ENCODE peak calls at places on chromosomes 2 and 18, in five cellular contexts. S is transverse colon, D is A673, U is endodermal cell, G is thyroid gland. H is an unnamed sample.

GRCh38 chr18:51890762-51891161 is 449.2 kb upstream of the DCC start:
- DNase-seq in S (peak; percentile 49), D (peak; percentile 30), U (no peak), G (no peak), H (no peak)

GRCh38 chr2:201132518-201132917 is 16.6 kb downstream of the CFLAR start:
- DNase-seq in S (no peak), D (no peak), U (no peak), G (no peak), H (no peak)

GRCh38 chr2:16123421-16123820 is 183.1 kb downstream of the MYCN start:
- DNase-seq in S (no peak), D (no peak), U (peak; percentile 22), G (no peak), H (no peak)

GRCh38 chr2:20930928-20931327 is 108.0 kb upstream of the LDAH start:
- DNase-seq in S (no peak), D (no peak), U (no peak), G (no peak), H (no peak)

GRCh38 chr2:8803658-8804379 is 33.6 kb downstream of the KIDINS220 start:
- DNase-seq in S (peak; percentile 55), D (peak; percentile 52), U (no peak), G (no peak), H (no peak)

GRCh38 chr2:54666131-54666637 is 57.3 kb upstream of the EML6 start:
- DNase-seq in S (no peak), D (peak; percentile 86), U (no peak), G (peak; percentile 75), H (no peak)

GRCh38 chr2:169712791-169713227 is 18.5 kb downstream of the PHOSPHO2 start:
- DNase-seq in S (peak; percentile 87), D (no peak), U (no peak), G (no peak), H (no peak)

GRCh38 chr18:29979884-29980283 is 1062.7 kb downstream of the DSC3 start:
- DNase-seq in S (no peak), D (no peak), U (no peak), G (no peak), H (no peak)

GRCh38 chr2:134173338-134174016 is 80.4 kb upstream of the MGAT5 start:
- DNase-seq in S (peak; percentile 77), D (no peak), U (no peak), G (peak; percentile 65), H (peak; percentile 59)

GRCh38 chr2:29611261-29611660 is 310.1 kb downstream of the ALK start:
- DNase-seq in S (no peak), D (no peak), U (no peak), G (no peak), H (no peak)

GRCh38 chr2:47088371-47089082 is 66.6 kb downstream of the STPG4 start:
- DNase-seq in S (no peak), D (no peak), U (peak; percentile 78), G (no peak), H (no peak)

GRCh38 chr2:220786216-220786615 is 785.9 kb downstream of the EPHA4 start:
- DNase-seq in S (no peak), D (no peak), U (no peak), G (no peak), H (no peak)

GRCh38 chr2:71614976-71615768 is 161.8 kb downstream of the DYSF start:
- DNase-seq in S (peak; percentile 37), D (no peak), U (peak; percentile 36), G (peak; percentile 42), H (no peak)

GRCh38 chr2:121596221-121597080 is 52.8 kb downstream of the CLASP1 start:
- DNase-seq in S (peak; percentile 11), D (peak; percentile 75), U (peak; percentile 70), G (peak; percentile 22), H (peak; percentile 50)

GRCh38 chr2:176554107-176555048 is 285.1 kb downstream of the MTX2 start:
- DNase-seq in S (peak; percentile 25), D (peak; percentile 86), U (peak; percentile 67), G (peak; percentile 22), H (no peak)

GRCh38 chr2:216803803-216804202 is 56.1 kb downstream of the TNP1 start:
- DNase-seq in S (no peak), D (no peak), U (no peak), G (peak; percentile 39), H (no peak)
- H3K9me3 ChIP-seq in S (no peaks in the 10 kb centered on the region), D (no peaks in the 10 kb centered on the region), U (no peaks in the 10 kb centered on the region), G (no peaks in the 10 kb centered on the region), H (no peaks in the 10 kb centered on the region)

GRCh38 chr18:66995270-66995669 is 391.4 kb upstream of the CDH19 start:
- DNase-seq in S (no peak), D (no peak), U (no peak), G (no peak), H (no peak)
- H3K9me3 ChIP-seq in S (no peaks in the 10 kb centered on the region), D (no peaks in the 10 kb centered on the region), U (no peaks in the 10 kb centered on the region), G (no peaks in the 10 kb centered on the region), H (no peaks in the 10 kb centered on the region)

DNA sequence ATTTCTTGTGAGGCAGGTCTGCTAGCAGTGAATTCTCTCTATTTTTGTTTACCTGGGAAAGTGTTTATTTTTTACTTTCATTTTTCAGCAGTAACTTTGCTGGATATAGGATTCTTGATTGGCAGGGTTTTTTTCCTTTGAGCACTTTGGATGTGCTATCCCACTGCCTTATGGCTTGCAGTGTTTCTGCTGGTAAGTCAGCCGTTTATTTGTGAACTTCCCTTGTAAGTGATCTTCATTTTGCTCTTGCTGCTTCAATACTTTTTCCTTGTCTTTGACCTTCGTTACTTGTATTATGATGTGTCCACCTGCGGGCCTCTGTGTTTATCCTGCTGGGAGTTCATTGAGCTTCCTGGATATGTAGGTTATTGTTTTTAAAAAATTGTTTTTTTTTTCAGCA is 54.7 kb downstream of the SLC66A2 start:
- DNase-seq in S (no peak), D (no peak), U (no peak), G (no peak), H (no peak)
- H3K9me3 ChIP-seq in S (peaks cover 59% of the 10 kb centered on the region), D (peaks cover 91% of the 10 kb centered on the region), U (peaks cover 69% of the 10 kb centered on the region), G (no peaks in the 10 kb centered on the region), H (no peaks in the 10 kb centered on the region)

GRCh38 chr2:83376731-83377130 is 1082.3 kb downstream of the SUCLG1 start:
- DNase-seq in S (no peak), D (no peak), U (no peak), G (no peak), H (no peak)

GRCh38 chr2:83378921-83379320 is 1080.2 kb downstream of the SUCLG1 start:
- DNase-seq in S (no peak), D (no peak), U (no peak), G (no peak), H (no peak)
- H3K9me3 ChIP-seq in S (no peaks in the 10 kb centered on the region), D (peaks cover 40% of the 10 kb centered on the region), U (peaks cover 15% of the 10 kb centered on the region), G (no peaks in the 10 kb centered on the region), H (no peaks in the 10 kb centered on the region)

GRCh38 chr2:52632543-52632942 is 1135.1 kb upstream of the CHAC2 start:
- DNase-seq in S (no peak), D (no peak), U (peak; percentile 72), G (no peak), H (no peak)
- H3K9me3 ChIP-seq in S (no peaks in the 10 kb centered on the region), D (no peaks in the 10 kb centered on the region), U (peaks cover 6% of the 10 kb centered on the region), G (no peaks in the 10 kb centered on the region), H (no peaks in the 10 kb centered on the region)

GRCh38 chr18:71362140-71362539 is 1073.3 kb downstream of the SOCS6 start:
- DNase-seq in S (no peak), D (no peak), U (no peak), G (no peak), H (no peak)
- H3K9me3 ChIP-seq in S (peaks cover 7% of the 10 kb centered on the region), D (no peaks in the 10 kb centered on the region), U (peaks cover 61% of the 10 kb centered on the region), G (no peaks in the 10 kb centered on the region), H (no peaks in the 10 kb centered on the region)

GRCh38 chr2:123771928-123772632 is 253.0 kb upstream of the CNTNAP5 start:
- DNase-seq in S (no peak), D (no peak), U (no peak), G (no peak), H (no peak)

GRCh38 chr2:123769001-123769400 is 256.1 kb upstream of the CNTNAP5 start:
- DNase-seq in S (no peak), D (no peak), U (no peak), G (no peak), H (no peak)

DNA sequence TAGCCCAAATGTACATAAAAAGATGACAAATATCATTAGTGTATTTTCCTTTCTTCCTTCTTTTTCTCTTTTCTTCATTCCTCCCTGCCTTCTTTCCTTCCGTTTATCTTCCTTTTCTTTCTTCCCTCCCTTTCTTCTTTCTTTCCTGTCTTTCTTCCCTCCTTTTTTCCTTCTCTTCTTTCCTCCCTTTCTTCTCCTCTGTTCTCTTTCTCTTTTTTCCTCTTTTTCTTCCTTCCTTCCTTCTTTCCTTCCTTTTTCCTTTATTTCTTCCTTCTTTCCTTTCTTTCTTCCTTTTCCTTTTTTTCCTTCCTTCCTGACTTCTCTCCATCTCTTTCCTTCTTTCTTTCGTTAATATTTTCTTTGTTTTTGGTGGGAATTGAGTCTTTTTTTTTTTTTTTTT is 256.9 kb upstream of the CNTNAP5 start:
- DNase-seq in S (no peak), D (no peak), U (no peak), G (no peak), H (no peak)
- H3K9me3 ChIP-seq in S (no peaks in the 10 kb centered on the region), D (no peaks in the 10 kb centered on the region), U (peaks cover 3% of the 10 kb centered on the region), G (no peaks in the 10 kb centered on the region), H (no peaks in the 10 kb centered on the region)

GRCh38 chr2:5589183-5589582 is 103.0 kb upstream of the SOX11 start:
- DNase-seq in S (no peak), D (no peak), U (peak; percentile 58), G (no peak), H (no peak)

GRCh38 chr2:5596848-5597247 is 95.3 kb upstream of the SOX11 start:
- DNase-seq in S (no peak), D (peak; percentile 25), U (no peak), G (no peak), H (no peak)

GRCh38 chr2:5592906-5593305 is 99.3 kb upstream of the SOX11 start:
- DNase-seq in S (no peak), D (no peak), U (no peak), G (no peak), H (no peak)

GRCh38 chr2:5590836-5591235 is 101.3 kb upstream of the SOX11 start:
- DNase-seq in S (no peak), D (no peak), U (no peak), G (no peak), H (no peak)

DNA sequence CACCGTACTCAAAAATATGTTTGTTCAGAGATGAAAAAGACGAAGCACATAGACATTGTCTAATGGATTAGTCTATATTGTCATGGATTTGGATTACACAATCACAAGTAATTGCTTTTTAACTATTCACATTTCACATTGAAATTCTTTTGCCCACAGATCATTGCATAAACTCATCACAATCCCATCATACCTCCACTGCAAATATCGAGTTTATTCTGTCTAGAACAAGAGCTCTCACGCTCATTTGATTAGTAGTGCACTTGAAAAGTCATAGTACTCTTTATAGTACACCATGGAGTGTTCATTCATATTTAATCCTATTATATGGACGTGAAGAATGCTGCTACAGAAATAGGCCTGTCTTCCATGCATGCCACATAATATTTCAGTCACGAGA is 97.9 kb upstream of the SOX11 start:
- DNase-seq in S (no peak), D (peak; percentile 15), U (no peak), G (no peak), H (no peak)
- H3K9me3 ChIP-seq in S (no peaks in the 10 kb centered on the region), D (no peaks in the 10 kb centered on the region), U (no peaks in the 10 kb centered on the region), G (no peaks in the 10 kb centered on the region), H (peaks cover 4% of the 10 kb centered on the region)

DNA sequence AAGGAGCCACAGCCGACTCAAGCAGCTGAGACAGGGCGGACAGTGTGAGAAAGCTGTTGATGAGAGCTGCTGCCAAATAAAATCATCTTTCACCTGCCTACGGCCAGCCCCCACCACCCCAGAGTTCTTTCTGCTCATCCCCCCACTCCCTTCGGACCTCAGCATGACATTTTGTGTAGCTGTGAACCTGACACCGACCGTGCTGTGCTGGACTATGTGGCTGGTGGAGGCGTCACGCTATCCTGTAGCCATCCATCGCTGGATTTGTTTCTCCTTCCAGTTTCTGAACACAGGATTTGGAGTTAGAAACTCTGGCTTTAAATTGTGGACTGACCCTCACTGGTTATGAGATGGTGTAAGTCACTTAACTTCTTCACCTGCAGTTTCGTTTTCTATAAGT is 317.3 kb downstream of the DCDC2C start:
- DNase-seq in S (no peak), D (no peak), U (no peak), G (no peak), H (no peak)
- H3K9me3 ChIP-seq in S (peaks cover 3% of the 10 kb centered on the region), D (no peaks in the 10 kb centered on the region), U (peaks cover 5% of the 10 kb centered on the region), G (no peaks in the 10 kb centered on the region), H (no peaks in the 10 kb centered on the region)